ENCODE peak calls at places on chromosomes 7 and 10, in five cellular contexts. One of them, this sample, is unnamed.

GRCh38 chr7:55533050-55533728 is 39.1 kb downstream of the VOPP1 start:
- DNase-seq in EH: peak; percentile 58
- DNase-seq in naive thymus-derived CD8-positive, alpha-beta T cell: peak; percentile 57
- DNase-seq in CD8-positive, alpha-beta memory T cell: peak; percentile 69
- DNase-seq in NCI-H1694 treated with DMSO at 0.1 percent for 48 hours: peak; percentile 29
- DNase-seq in this sample: peak; percentile 53

GRCh38 chr7:101021703-101022102 is 1.8 kb downstream of the MUC17 start:
- DNase-seq in EH: no peak
- DNase-seq in naive thymus-derived CD8-positive, alpha-beta T cell: no peak
- DNase-seq in CD8-positive, alpha-beta memory T cell: no peak
- DNase-seq in NCI-H1694 treated with DMSO at 0.1 percent for 48 hours: no peak
- DNase-seq in this sample: no peak

GRCh38 chr7:151631149-151631967 is 111.7 kb upstream of the RHEB start:
- DNase-seq in EH: peak; percentile 14
- DNase-seq in naive thymus-derived CD8-positive, alpha-beta T cell: peak; percentile 1
- DNase-seq in CD8-positive, alpha-beta memory T cell: no peak
- DNase-seq in NCI-H1694 treated with DMSO at 0.1 percent for 48 hours: no peak
- DNase-seq in this sample: no peak

GRCh38 chr7:48109848-48110663 is 21.0 kb downstream of the UPP1 start:
- DNase-seq in EH: peak; percentile 54
- DNase-seq in naive thymus-derived CD8-positive, alpha-beta T cell: peak; percentile 72
- DNase-seq in CD8-positive, alpha-beta memory T cell: peak; percentile 83
- DNase-seq in NCI-H1694 treated with DMSO at 0.1 percent for 48 hours: peak; percentile 30
- DNase-seq in this sample: peak; percentile 85

GRCh38 chr7:142804715-142805114 is 33.9 kb downstream of the PRSS2 start:
- DNase-seq in EH: no peak
- DNase-seq in naive thymus-derived CD8-positive, alpha-beta T cell: no peak
- DNase-seq in CD8-positive, alpha-beta memory T cell: peak; percentile 45
- DNase-seq in NCI-H1694 treated with DMSO at 0.1 percent for 48 hours: no peak
- DNase-seq in this sample: peak; percentile 39

GRCh38 chr10:18350340-18350739 is 210.1 kb downstream of the CACNB2 start:
- DNase-seq in EH: no peak
- DNase-seq in naive thymus-derived CD8-positive, alpha-beta T cell: no peak
- DNase-seq in CD8-positive, alpha-beta memory T cell: no peak
- DNase-seq in NCI-H1694 treated with DMSO at 0.1 percent for 48 hours: no peak
- DNase-seq in this sample: no peak

GRCh38 chr7:120070201-120070600 is 202.8 kb upstream of the KCND2 start:
- DNase-seq in EH: no peak
- DNase-seq in naive thymus-derived CD8-positive, alpha-beta T cell: no peak
- DNase-seq in CD8-positive, alpha-beta memory T cell: no peak
- DNase-seq in NCI-H1694 treated with DMSO at 0.1 percent for 48 hours: no peak
- DNase-seq in this sample: no peak

GRCh38 chr7:87934699-87935372 is 785 bp downstream of the ADAM22 start:
- DNase-seq in EH: peak; percentile 21
- DNase-seq in naive thymus-derived CD8-positive, alpha-beta T cell: no peak
- DNase-seq in CD8-positive, alpha-beta memory T cell: no peak
- DNase-seq in NCI-H1694 treated with DMSO at 0.1 percent for 48 hours: peak; percentile 23
- DNase-seq in this sample: peak; percentile 16

GRCh38 chr10:79344502-79345195 is 2.6 kb upstream of the PPIF start:
- DNase-seq in EH: no peak
- DNase-seq in naive thymus-derived CD8-positive, alpha-beta T cell: no peak
- DNase-seq in CD8-positive, alpha-beta memory T cell: no peak
- DNase-seq in NCI-H1694 treated with DMSO at 0.1 percent for 48 hours: no peak
- DNase-seq in this sample: no peak

GRCh38 chr7:69367785-69368184 is 230.5 kb upstream of the AUTS2 start:
- DNase-seq in EH: no peak
- DNase-seq in naive thymus-derived CD8-positive, alpha-beta T cell: no peak
- DNase-seq in CD8-positive, alpha-beta memory T cell: no peak
- DNase-seq in NCI-H1694 treated with DMSO at 0.1 percent for 48 hours: no peak
- DNase-seq in this sample: no peak

GRCh38 chr7:103524042-103524907 is 78.3 kb upstream of the SLC26A5 start:
- DNase-seq in EH: peak; percentile 49
- DNase-seq in naive thymus-derived CD8-positive, alpha-beta T cell: no peak
- DNase-seq in CD8-positive, alpha-beta memory T cell: no peak
- DNase-seq in NCI-H1694 treated with DMSO at 0.1 percent for 48 hours: peak; percentile 21
- DNase-seq in this sample: no peak

GRCh38 chr7:27992755-27993478 is 187.7 kb downstream of the JAZF1 start:
- DNase-seq in EH: no peak
- DNase-seq in naive thymus-derived CD8-positive, alpha-beta T cell: no peak
- DNase-seq in CD8-positive, alpha-beta memory T cell: no peak
- DNase-seq in NCI-H1694 treated with DMSO at 0.1 percent for 48 hours: no peak
- DNase-seq in this sample: no peak

GRCh38 chr7:112168915-112169314 is 37.3 kb downstream of the DOCK4 start:
- DNase-seq in EH: no peak
- DNase-seq in naive thymus-derived CD8-positive, alpha-beta T cell: no peak
- DNase-seq in CD8-positive, alpha-beta memory T cell: no peak
- DNase-seq in NCI-H1694 treated with DMSO at 0.1 percent for 48 hours: no peak
- DNase-seq in this sample: no peak

GRCh38 chr7:72925546-72926120 is 738 bp downstream of the POM121 start:
- DNase-seq in EH: no peak
- DNase-seq in naive thymus-derived CD8-positive, alpha-beta T cell: no peak
- DNase-seq in CD8-positive, alpha-beta memory T cell: no peak
- DNase-seq in NCI-H1694 treated with DMSO at 0.1 percent for 48 hours: no peak
- DNase-seq in this sample: no peak

GRCh38 chr7:94823952-94824351 is 83.4 kb upstream of the PPP1R9A start:
- DNase-seq in EH: peak; percentile 29
- DNase-seq in naive thymus-derived CD8-positive, alpha-beta T cell: no peak
- DNase-seq in CD8-positive, alpha-beta memory T cell: no peak
- DNase-seq in NCI-H1694 treated with DMSO at 0.1 percent for 48 hours: no peak
- DNase-seq in this sample: no peak

GRCh38 chr10:95467162-95467599 is 94.0 kb downstream of the SORBS1 start:
- DNase-seq in EH: peak; percentile 54
- DNase-seq in naive thymus-derived CD8-positive, alpha-beta T cell: no peak
- DNase-seq in CD8-positive, alpha-beta memory T cell: no peak
- DNase-seq in NCI-H1694 treated with DMSO at 0.1 percent for 48 hours: no peak
- DNase-seq in this sample: no peak

GRCh38 chr7:92057375-92057774 is 76.9 kb downstream of the CYP51A1 start:
- DNase-seq in EH: no peak
- DNase-seq in naive thymus-derived CD8-positive, alpha-beta T cell: no peak
- DNase-seq in CD8-positive, alpha-beta memory T cell: no peak
- DNase-seq in NCI-H1694 treated with DMSO at 0.1 percent for 48 hours: no peak
- DNase-seq in this sample: no peak

GRCh38 chr10:7327885-7328284 is 82.9 kb downstream of the SFMBT2 start:
- DNase-seq in EH: no peak
- DNase-seq in naive thymus-derived CD8-positive, alpha-beta T cell: no peak
- DNase-seq in CD8-positive, alpha-beta memory T cell: no peak
- DNase-seq in NCI-H1694 treated with DMSO at 0.1 percent for 48 hours: no peak
- DNase-seq in this sample: no peak

GRCh38 chr10:111113961-111114830 is 37.4 kb downstream of the ADRA2A start:
- DNase-seq in EH: peak; percentile 10
- DNase-seq in naive thymus-derived CD8-positive, alpha-beta T cell: no peak
- DNase-seq in CD8-positive, alpha-beta memory T cell: no peak
- DNase-seq in NCI-H1694 treated with DMSO at 0.1 percent for 48 hours: no peak
- DNase-seq in this sample: no peak

GRCh38 chr7:29035044-29035740 is 77.1 kb upstream of the TRIL start:
- DNase-seq in EH: peak; percentile 77
- DNase-seq in naive thymus-derived CD8-positive, alpha-beta T cell: no peak
- DNase-seq in CD8-positive, alpha-beta memory T cell: no peak
- DNase-seq in NCI-H1694 treated with DMSO at 0.1 percent for 48 hours: no peak
- DNase-seq in this sample: no peak

GRCh38 chr10:74439213-74439612 is 288.2 kb downstream of the ADK start:
- DNase-seq in EH: peak; percentile 21
- DNase-seq in naive thymus-derived CD8-positive, alpha-beta T cell: no peak
- DNase-seq in CD8-positive, alpha-beta memory T cell: no peak
- DNase-seq in NCI-H1694 treated with DMSO at 0.1 percent for 48 hours: no peak
- DNase-seq in this sample: no peak

GRCh38 chr7:96034940-96035727 is 262.8 kb downstream of the DYNC1I1 start:
- DNase-seq in EH: no peak
- DNase-seq in naive thymus-derived CD8-positive, alpha-beta T cell: no peak
- DNase-seq in CD8-positive, alpha-beta memory T cell: no peak
- DNase-seq in NCI-H1694 treated with DMSO at 0.1 percent for 48 hours: peak; percentile 98
- DNase-seq in this sample: no peak

GRCh38 chr10:105258036-105258673 is 617.1 kb downstream of the SORCS3 start:
- DNase-seq in EH: no peak
- DNase-seq in naive thymus-derived CD8-positive, alpha-beta T cell: no peak
- DNase-seq in CD8-positive, alpha-beta memory T cell: no peak
- DNase-seq in NCI-H1694 treated with DMSO at 0.1 percent for 48 hours: no peak
- DNase-seq in this sample: no peak

GRCh38 chr7:27921081-27921836 is 181.3 kb downstream of the TAX1BP1 start:
- DNase-seq in EH: peak; percentile 97
- DNase-seq in naive thymus-derived CD8-positive, alpha-beta T cell: no peak
- DNase-seq in CD8-positive, alpha-beta memory T cell: no peak
- DNase-seq in NCI-H1694 treated with DMSO at 0.1 percent for 48 hours: peak; percentile 84
- DNase-seq in this sample: peak; percentile 50

GRCh38 chr10:43892062-43892765 is 243.5 kb upstream of the ZNF32 start:
- DNase-seq in EH: peak; percentile 93
- DNase-seq in naive thymus-derived CD8-positive, alpha-beta T cell: no peak
- DNase-seq in CD8-positive, alpha-beta memory T cell: no peak
- DNase-seq in NCI-H1694 treated with DMSO at 0.1 percent for 48 hours: no peak
- DNase-seq in this sample: no peak

GRCh38 chr7:82625377-82625776 is 181.8 kb upstream of the CACNA2D1 start:
- DNase-seq in EH: no peak
- DNase-seq in naive thymus-derived CD8-positive, alpha-beta T cell: no peak
- DNase-seq in CD8-positive, alpha-beta memory T cell: no peak
- DNase-seq in NCI-H1694 treated with DMSO at 0.1 percent for 48 hours: no peak
- DNase-seq in this sample: no peak

GRCh38 chr10:122457934-122458333 is 3.4 kb upstream of the HTRA1 start:
- DNase-seq in EH: no peak
- DNase-seq in naive thymus-derived CD8-positive, alpha-beta T cell: no peak
- DNase-seq in CD8-positive, alpha-beta memory T cell: no peak
- DNase-seq in NCI-H1694 treated with DMSO at 0.1 percent for 48 hours: no peak
- DNase-seq in this sample: no peak

GRCh38 chr7:91280180-91280579 is 15.9 kb downstream of the FZD1 start:
- DNase-seq in EH: no peak
- DNase-seq in naive thymus-derived CD8-positive, alpha-beta T cell: no peak
- DNase-seq in CD8-positive, alpha-beta memory T cell: no peak
- DNase-seq in NCI-H1694 treated with DMSO at 0.1 percent for 48 hours: no peak
- DNase-seq in this sample: no peak

GRCh38 chr7:132030161-132030568 is 473.7 kb upstream of the PODXL start:
- DNase-seq in EH: no peak
- DNase-seq in naive thymus-derived CD8-positive, alpha-beta T cell: no peak
- DNase-seq in CD8-positive, alpha-beta memory T cell: no peak
- DNase-seq in NCI-H1694 treated with DMSO at 0.1 percent for 48 hours: no peak
- DNase-seq in this sample: no peak

GRCh38 chr10:42938351-42938750 is 138.5 kb upstream of the RET start:
- DNase-seq in EH: no peak
- DNase-seq in naive thymus-derived CD8-positive, alpha-beta T cell: no peak
- DNase-seq in CD8-positive, alpha-beta memory T cell: no peak
- DNase-seq in NCI-H1694 treated with DMSO at 0.1 percent for 48 hours: no peak
- DNase-seq in this sample: no peak

GRCh38 chr7:121372376-121373024 is 23.6 kb downstream of the FAM3C start:
- DNase-seq in EH: peak; percentile 56
- DNase-seq in naive thymus-derived CD8-positive, alpha-beta T cell: no peak
- DNase-seq in CD8-positive, alpha-beta memory T cell: no peak
- DNase-seq in NCI-H1694 treated with DMSO at 0.1 percent for 48 hours: no peak
- DNase-seq in this sample: no peak

GRCh38 chr7:155860840-155861479 is 48.7 kb upstream of the SHH start:
- DNase-seq in EH: no peak
- DNase-seq in naive thymus-derived CD8-positive, alpha-beta T cell: no peak
- DNase-seq in CD8-positive, alpha-beta memory T cell: no peak
- DNase-seq in NCI-H1694 treated with DMSO at 0.1 percent for 48 hours: peak; percentile 39
- DNase-seq in this sample: no peak

GRCh38 chr7:101170617-101171441 is 5.5 kb upstream of the VGF start:
- DNase-seq in EH: no peak
- DNase-seq in naive thymus-derived CD8-positive, alpha-beta T cell: peak; percentile 37
- DNase-seq in CD8-positive, alpha-beta memory T cell: no peak
- DNase-seq in NCI-H1694 treated with DMSO at 0.1 percent for 48 hours: no peak
- DNase-seq in this sample: no peak

GRCh38 chr7:27842851-27843250 is 102.9 kb downstream of the TAX1BP1 start:
- DNase-seq in EH: no peak
- DNase-seq in naive thymus-derived CD8-positive, alpha-beta T cell: no peak
- DNase-seq in CD8-positive, alpha-beta memory T cell: no peak
- DNase-seq in NCI-H1694 treated with DMSO at 0.1 percent for 48 hours: no peak
- DNase-seq in this sample: no peak

GRCh38 chr7:137878333-137878961 is 31.7 kb upstream of the DGKI start:
- DNase-seq in EH: peak; percentile 22
- DNase-seq in naive thymus-derived CD8-positive, alpha-beta T cell: no peak
- DNase-seq in CD8-positive, alpha-beta memory T cell: no peak
- DNase-seq in NCI-H1694 treated with DMSO at 0.1 percent for 48 hours: no peak
- DNase-seq in this sample: no peak

GRCh38 chr10:86644412-86645110 is 9.8 kb upstream of the OPN4 start:
- DNase-seq in EH: peak; percentile 73
- DNase-seq in naive thymus-derived CD8-positive, alpha-beta T cell: no peak
- DNase-seq in CD8-positive, alpha-beta memory T cell: no peak
- DNase-seq in NCI-H1694 treated with DMSO at 0.1 percent for 48 hours: no peak
- DNase-seq in this sample: no peak

GRCh38 chr10:130751851-130752250 is 559.7 kb downstream of the TCERG1L start:
- DNase-seq in EH: no peak
- DNase-seq in naive thymus-derived CD8-positive, alpha-beta T cell: no peak
- DNase-seq in CD8-positive, alpha-beta memory T cell: no peak
- DNase-seq in NCI-H1694 treated with DMSO at 0.1 percent for 48 hours: no peak
- DNase-seq in this sample: no peak

GRCh38 chr7:43781726-43782607 is 23.5 kb downstream of the BLVRA start:
- DNase-seq in EH: peak; percentile 85
- DNase-seq in naive thymus-derived CD8-positive, alpha-beta T cell: no peak
- DNase-seq in CD8-positive, alpha-beta memory T cell: no peak
- DNase-seq in NCI-H1694 treated with DMSO at 0.1 percent for 48 hours: no peak
- DNase-seq in this sample: no peak

GRCh38 chr7:145957160-145957890 is 159.3 kb upstream of the CNTNAP2 start:
- DNase-seq in EH: no peak
- DNase-seq in naive thymus-derived CD8-positive, alpha-beta T cell: no peak
- DNase-seq in CD8-positive, alpha-beta memory T cell: no peak
- DNase-seq in NCI-H1694 treated with DMSO at 0.1 percent for 48 hours: no peak
- DNase-seq in this sample: no peak